ENCODE peak calls at places on chromosomes 3 and 15, in seven cellular contexts. I, F, H, E, G, O and M are unnamed samples.

GRCh38 chr3:112811150-112811884 is 35.3 kb downstream of the CD200R1L start:
- DNase-seq in I (peak; percentile 18), F (no peak), H (no peak), E (no peak), G (no peak), O (peak; percentile 20), M (peak; percentile 100)

GRCh38 chr3:158273646-158274045 is 163.8 kb downstream of the RSRC1 start:
- DNase-seq in I (no peak), F (no peak), H (no peak), E (no peak), G (no peak), O (no peak), M (no peak)

GRCh38 chr15:40104865-40105516 is 3.7 kb downstream of the BMF start:
- DNase-seq in I (peak; percentile 89), F (peak; percentile 92), H (peak; percentile 79), E (peak; percentile 80), G (no peak), O (peak; percentile 73), M (peak; percentile 94)

GRCh38 chr15:98909968-98910885 is 97.4 kb downstream of the PGPEP1L start:
- DNase-seq in I (no peak), F (no peak), H (no peak), E (no peak), G (no peak), O (no peak), M (no peak)

GRCh38 chr3:138497021-138497420 is 62.6 kb downstream of the ESYT3 start:
- DNase-seq in I (no peak), F (no peak), H (no peak), E (no peak), G (no peak), O (no peak), M (no peak)

GRCh38 chr3:184611606-184612304 is 50.2 kb downstream of the EPHB3 start:
- DNase-seq in I (no peak), F (no peak), H (no peak), E (no peak), G (no peak), O (no peak), M (peak; percentile 62)

GRCh38 chr3:152386208-152386607 is 117.5 kb downstream of the MBNL1 start:
- DNase-seq in I (no peak), F (no peak), H (no peak), E (no peak), G (no peak), O (no peak), M (no peak)

GRCh38 chr15:91338763-91339162 is 238.7 kb downstream of the SV2B start:
- DNase-seq in I (peak; percentile 59), F (no peak), H (no peak), E (peak; percentile 21), G (no peak), O (peak; percentile 5), M (peak; percentile 51)

GRCh38 chr3:19903649-19904048 is 30.4 kb downstream of the EFHB start:
- DNase-seq in I (no peak), F (no peak), H (no peak), E (no peak), G (no peak), O (no peak), M (no peak)

GRCh38 chr3:123067689-123068226 is 933 bp downstream of the PDIA5 start:
- DNase-seq in I (peak; percentile 50), F (no peak), H (no peak), E (peak; percentile 27), G (no peak), O (no peak), M (no peak)

GRCh38 chr3:49255112-49255511 is 21.9 kb downstream of the C3orf62 start:
- DNase-seq in I (peak; percentile 70), F (no peak), H (no peak), E (no peak), G (no peak), O (no peak), M (no peak)

DNA sequence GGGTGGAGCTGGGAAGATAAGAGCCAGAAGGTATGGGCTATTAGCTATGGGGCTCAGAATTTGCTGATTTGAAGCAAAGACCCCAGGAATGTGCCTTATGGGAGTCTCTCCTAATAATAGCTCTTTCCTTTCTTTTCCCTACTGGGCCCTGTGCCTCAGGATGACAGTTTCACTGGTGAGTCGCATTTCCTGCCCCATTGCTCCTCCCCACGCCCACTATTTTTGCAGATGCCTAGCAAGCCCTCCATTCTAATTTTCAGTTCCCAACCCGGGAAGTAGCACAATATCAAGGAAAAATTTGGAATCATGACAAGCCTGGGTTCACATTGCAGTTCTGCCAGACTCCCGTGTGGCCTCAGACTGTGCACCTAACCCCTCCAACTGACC is 583 bp downstream of the IL17RE start:
- DNase-seq in I (peak; percentile 45), F (no peak), H (no peak), E (peak; percentile 31), G (no peak), O (no peak), M (peak; percentile 48)
- H3K4me3 ChIP-seq in I (peak overlapping the region; percentile 82), F (no peak overlapping the region), H (no peak overlapping the region), E (peak overlapping the region; percentile 86), G (no peak overlapping the region), O (no peak overlapping the region), M (no peak overlapping the region)

DNA sequence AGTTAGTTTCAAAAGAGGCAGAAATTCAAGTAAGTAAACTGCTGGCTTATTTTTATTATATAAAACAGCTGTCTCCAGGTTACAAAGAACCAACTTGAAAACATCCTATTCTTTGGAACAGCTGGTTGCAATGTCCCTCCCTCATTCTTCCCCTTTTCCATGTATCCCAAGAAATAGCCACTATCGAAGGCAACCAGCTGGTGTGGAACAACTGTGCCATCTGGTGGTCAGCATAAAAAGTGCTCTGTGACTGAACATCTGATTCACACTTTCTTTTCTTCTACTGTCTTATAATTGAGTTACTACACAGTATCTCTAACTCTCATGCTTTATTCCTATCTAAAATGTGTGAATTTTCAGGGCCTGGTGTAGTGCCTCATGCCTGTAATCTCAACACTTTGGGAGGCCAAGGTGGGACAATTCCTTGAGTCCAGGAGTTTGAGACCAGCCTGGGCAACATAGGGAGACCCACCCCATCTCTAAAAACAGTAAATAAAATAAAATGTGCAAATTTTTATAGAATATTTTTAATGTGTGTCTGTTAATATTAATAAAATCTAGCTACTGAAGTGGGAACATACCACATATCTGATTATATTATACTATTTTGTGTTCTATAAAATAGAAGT is 9.6 kb downstream of the OSBPL11 start:
- DNase-seq in I (peak; percentile 56), F (peak; percentile 62), H (no peak), E (peak; percentile 73), G (no peak), O (peak; percentile 61), M (peak; percentile 90)
- TF ChIP-seq CTCF in I (peak; percentile 86), F (peak; percentile 77), H (peak; percentile 82), E (peak; percentile 94), G (peak; percentile 95), O (peak; percentile 92), M (peak; percentile 91)

DNA sequence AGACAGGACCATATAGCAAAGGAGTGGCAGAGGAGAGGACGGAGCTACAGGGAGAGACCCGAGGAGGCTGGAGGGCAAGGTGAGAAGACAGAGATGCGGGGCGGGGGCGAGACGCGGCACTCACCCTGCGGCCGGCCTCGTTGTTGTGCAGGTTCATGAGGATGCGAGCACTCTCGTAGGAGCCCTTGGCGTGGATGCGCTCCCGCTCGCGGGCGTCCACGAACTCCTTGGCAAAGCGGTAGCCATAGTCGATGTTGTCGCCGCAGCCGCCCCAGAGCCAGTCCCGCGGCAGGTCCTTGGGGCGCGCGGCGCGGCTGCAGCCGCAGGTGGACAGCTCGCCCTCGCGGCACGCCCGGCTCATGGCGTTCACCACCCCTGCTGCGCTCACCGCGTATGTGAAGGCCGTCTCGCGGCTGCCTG is 12.9 kb downstream of the WNT5A start:
- DNase-seq in I (no peak), F (no peak), H (peak; percentile 3), E (no peak), G (no peak), O (no peak), M (no peak)
- H3K4me3 ChIP-seq in I (no peak overlapping the region), F (no peak overlapping the region), H (no peak overlapping the region), E (no peak overlapping the region), G (no peak overlapping the region), O (no peak overlapping the region), M (no peak overlapping the region)

DNA sequence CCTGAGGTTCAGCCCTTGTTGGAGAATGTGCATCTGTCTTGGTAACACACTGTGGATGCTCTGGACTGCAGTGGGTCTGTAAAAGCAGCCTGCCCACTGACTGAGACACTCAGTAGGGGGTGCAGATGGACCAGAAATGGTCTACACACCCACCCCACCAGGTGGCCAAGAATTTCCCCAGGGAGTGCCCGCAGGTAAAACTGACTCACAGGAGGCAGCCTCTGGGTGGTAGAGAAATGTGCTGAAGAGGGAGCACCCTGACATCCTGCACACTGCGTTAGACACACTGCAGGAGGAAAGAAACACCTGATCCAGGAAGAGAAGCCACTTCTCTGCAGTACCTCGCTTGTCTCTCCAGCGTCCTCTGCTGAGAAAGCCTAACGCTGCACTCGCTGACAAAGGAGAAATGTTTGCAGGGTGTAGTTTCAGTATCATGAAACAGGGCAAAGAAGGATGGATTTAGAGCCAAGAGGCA is 109.5 kb upstream of the ABHD17C start:
- DNase-seq in I (no peak), F (no peak), H (no peak), E (peak; percentile 74), G (no peak), O (no peak), M (no peak)
- TF ChIP-seq CTCF in I (no peak), F (no peak), H (peak; percentile 22), E (peak; percentile 70), G (no peak), O (no peak), M (no peak)

GRCh38 chr15:66505430-66505811 is 295 bp downstream of the ZWILCH start:
- DNase-seq in I (no peak), F (no peak), H (no peak), E (peak; percentile 56), G (no peak), O (peak; percentile 36), M (peak; percentile 57)

GRCh38 chr15:66504563-66505429 is at the start of the genes RPL4 and ZWILCH:
- DNase-seq in I (peak; percentile 89), F (peak; percentile 77), H (peak; percentile 90), E (peak; percentile 79), G (peak; percentile 82), O (peak; percentile 73), M (peak; percentile 93)

GRCh38 chr15:66508293-66508883 is 3.3 kb downstream of the ZWILCH start:
- DNase-seq in I (no peak), F (no peak), H (no peak), E (no peak), G (no peak), O (no peak), M (no peak)

GRCh38 chr15:66503780-66504562 is 684 bp downstream of the RPL4 start:
- DNase-seq in I (no peak), F (no peak), H (no peak), E (no peak), G (no peak), O (no peak), M (no peak)

GRCh38 chr15:66505818-66506217 is 692 bp downstream of the ZWILCH start:
- DNase-seq in I (no peak), F (no peak), H (no peak), E (no peak), G (no peak), O (no peak), M (no peak)
- H3K4me3 ChIP-seq in I (peak overlapping the region; percentile 93), F (no peak overlapping the region), H (peak overlapping the region; percentile 99), E (peak overlapping the region; percentile 100), G (peak overlapping the region; percentile 100), O (peak overlapping the region; percentile 68), M (peak overlapping the region; percentile 99)

GRCh38 chr3:101846709-101847108 is 2.6 kb upstream of the NFKBIZ start:
- DNase-seq in I (no peak), F (no peak), H (no peak), E (peak; percentile 75), G (no peak), O (no peak), M (no peak)
- TF ChIP-seq CTCF in I (no peak), F (no peak), H (no peak), E (no peak), G (no peak), O (no peak), M (no peak)

GRCh38 chr3:79521221-79521848 is 246.5 kb downstream of the ROBO1 start:
- DNase-seq in I (peak; percentile 47), F (no peak), H (no peak), E (peak; percentile 52), G (peak; percentile 51), O (peak; percentile 56), M (peak; percentile 52)
- H3K4me3 ChIP-seq in I (no peak overlapping the region), F (no peak overlapping the region), H (no peak overlapping the region), E (no peak overlapping the region), G (no peak overlapping the region), O (no peak overlapping the region), M (no peak overlapping the region)